ENCODE peak calls at places on chromosomes 4 and X, in six cellular contexts. I is neural progenitor cell, U is hepatocyte, F is NCI-H510A, M is T-helper 1 cell, R is EH. Q is an unnamed sample.

GRCh38 chrX:84188320-84188834 is 378 bp upstream of the RPS6KA6 start:
- DNase-seq in I (peak; percentile 76), U (peak; percentile 86), F (peak; percentile 45), M (no peak), R (peak; percentile 65), Q (peak; percentile 39)

GRCh38 chrX:18877472-18877871 is 106.4 kb downstream of the PHKA2 start:
- DNase-seq in I (no peak), U (peak; percentile 54), F (no peak), M (no peak), R (no peak), Q (peak; percentile 71)

GRCh38 chr4:9812530-9813340 is 31.3 kb downstream of the DRD5 start:
- DNase-seq in I (no peak), U (no peak), F (no peak), M (no peak), R (no peak), Q (no peak)

GRCh38 chr4:7016512-7016911 is 26.7 kb upstream of the TADA2B start:
- DNase-seq in I (no peak), U (no peak), F (no peak), M (no peak), R (no peak), Q (no peak)

GRCh38 chr4:183588169-183588675 is 70.8 kb downstream of the RWDD4 start:
- DNase-seq in I (no peak), U (peak; percentile 48), F (no peak), M (no peak), R (peak; percentile 44), Q (peak; percentile 50)

GRCh38 chr4:39231660-39232059 is 49.3 kb downstream of the WDR19 start:
- DNase-seq in I (no peak), U (no peak), F (no peak), M (no peak), R (no peak), Q (no peak)

GRCh38 chr4:99458911-99459447 is 23.8 kb upstream of the ADH7 start:
- DNase-seq in I (no peak), U (no peak), F (no peak), M (no peak), R (peak; percentile 36), Q (no peak)

GRCh38 chr4:69518102-69518501 is 22.4 kb upstream of the UGT2B4 start:
- DNase-seq in I (no peak), U (no peak), F (no peak), M (no peak), R (no peak), Q (no peak)

GRCh38 chr4:79210636-79211049 is 115.2 kb downstream of the NAA11 start:
- DNase-seq in I (no peak), U (no peak), F (no peak), M (no peak), R (no peak), Q (no peak)

GRCh38 chr4:19382993-19383392 is 868.7 kb upstream of the SLIT2 start:
- DNase-seq in I (no peak), U (no peak), F (no peak), M (no peak), R (peak; percentile 25), Q (no peak)

GRCh38 chr4:128812360-128812958 is 3.0 kb downstream of the JADE1 start:
- DNase-seq in I (peak; percentile 96), U (peak; percentile 81), F (peak; percentile 39), M (no peak), R (peak; percentile 86), Q (peak; percentile 27)